ENCODE peak calls at places on chromosomes 4 and X, in eight cellular contexts. S is glutamatergic neuron; A is GM12891; H is amygdala; M is NCI-H1105 treated with DMSO at 0.1 percent for 48 hours; N is EH; U is PC-9; B is stimulated activated naive CD4-positive, alpha-beta T cell treated with Interleukin-2 at 50 U/mL for 16 hours. V is an unnamed sample.

GRCh38 chrX:148794350-148794749 is 293.9 kb downstream of the AFF2 start:
- DNase-seq in S (no peak), A (no peak), H (no peak), M (no peak), N (no peak), U (no peak), B (no peak), V (no peak)

GRCh38 chrX:124194209-124194608 is 138.3 kb upstream of the TEX13D start:
- DNase-seq in S (no peak), A (no peak), H (no peak), M (no peak), N (no peak), U (no peak), B (no peak), V (no peak)

GRCh38 chrX:20666316-20666715 is 399.6 kb upstream of the RPS6KA3 start:
- DNase-seq in S (no peak), A (no peak), H (no peak), M (no peak), N (no peak), U (no peak), B (no peak), V (no peak)

GRCh38 chr4:151908734-151909497 is 148.1 kb upstream of the GATB start:
- DNase-seq in S (no peak), A (no peak), H (no peak), M (no peak), N (no peak), U (no peak), B (no peak), V (no peak)

GRCh38 chr4:139783761-139784484 is 118.3 kb downstream of the MGST2 start:
- DNase-seq in S (peak; percentile 31), A (no peak), H (peak; percentile 50), M (no peak), N (no peak), U (no peak), B (no peak), V (no peak)

GRCh38 chrX:46236411-46236810 is 308.8 kb downstream of the ZNF674 start:
- DNase-seq in S (no peak), A (no peak), H (no peak), M (no peak), N (no peak), U (no peak), B (no peak), V (no peak)

GRCh38 chr4:101527186-101527585 is 179.9 kb upstream of the PPP3CA start:
- DNase-seq in S (no peak), A (peak; percentile 8), H (no peak), M (no peak), N (no peak), U (no peak), B (peak; percentile 73), V (no peak)

GRCh38 chr4:157128395-157128794 is 52.4 kb downstream of the GLRB start:
- DNase-seq in S (no peak), A (no peak), H (no peak), M (peak; percentile 71), N (peak; percentile 60), U (peak; percentile 43), B (no peak), V (no peak)

GRCh38 chr4:133559987-133560386 is 410.9 kb downstream of the PCDH10 start:
- DNase-seq in S (no peak), A (no peak), H (no peak), M (no peak), N (no peak), U (no peak), B (no peak), V (no peak)

GRCh38 chrX:153319295-153319694 is 2.3 kb downstream of the PNMA6F start:
- DNase-seq in S (no peak), A (no peak), H (no peak), M (no peak), N (no peak), U (no peak), B (no peak), V (no peak)

GRCh38 chr4:85028910-85029309 is 62.4 kb upstream of the WDFY3 start:
- DNase-seq in S (no peak), A (no peak), H (no peak), M (no peak), N (peak; percentile 46), U (no peak), B (no peak), V (no peak)

GRCh38 chr4:146478009-146478408 is 43.7 kb downstream of the SLC10A7 start:
- DNase-seq in S (peak; percentile 28), A (no peak), H (no peak), M (no peak), N (no peak), U (no peak), B (no peak), V (no peak)

GRCh38 chr4:121270384-121270783 is 106.3 kb upstream of the TNIP3 start:
- DNase-seq in S (no peak), A (no peak), H (no peak), M (no peak), N (no peak), U (no peak), B (no peak), V (no peak)

GRCh38 chr4:6229671-6230501 is 29.5 kb upstream of the JAKMIP1 start:
- DNase-seq in S (no peak), A (no peak), H (no peak), M (no peak), N (no peak), U (no peak), B (no peak), V (no peak)

GRCh38 chr4:4182835-4183568 is 43.7 kb downstream of the OTOP1 start:
- DNase-seq in S (peak; percentile 55), A (peak; percentile 15), H (no peak), M (peak; percentile 12), N (peak; percentile 4), U (no peak), B (no peak), V (peak; percentile 4)

GRCh38 chr4:152316969-152317368 is 218.9 kb downstream of the FBXW7 start:
- DNase-seq in S (no peak), A (no peak), H (no peak), M (peak; percentile 27), N (peak; percentile 58), U (no peak), B (no peak), V (no peak)

GRCh38 chrX:47311857-47312774 is 58.3 kb upstream of the ZNF157 start:
- DNase-seq in S (peak; percentile 24), A (peak; percentile 14), H (no peak), M (no peak), N (peak; percentile 65), U (peak; percentile 45), B (peak; percentile 34), V (no peak)

GRCh38 chr4:4402966-4403365 is 16.1 kb downstream of the NSG1 start:
- DNase-seq in S (no peak), A (no peak), H (no peak), M (no peak), N (peak; percentile 79), U (no peak), B (no peak), V (no peak)

GRCh38 chr4:42216569-42216968 is 64.1 kb upstream of the BEND4 start:
- DNase-seq in S (no peak), A (no peak), H (no peak), M (no peak), N (no peak), U (no peak), B (no peak), V (no peak)

GRCh38 chr4:20464381-20464780 is 212.7 kb downstream of the SLIT2 start:
- DNase-seq in S (no peak), A (no peak), H (no peak), M (no peak), N (peak; percentile 75), U (peak; percentile 1), B (no peak), V (no peak)

GRCh38 chr4:5962416-5962815 is 55.8 kb downstream of the C4orf50 start:
- DNase-seq in S (peak; percentile 71), A (no peak), H (no peak), M (no peak), N (no peak), U (no peak), B (no peak), V (no peak)

GRCh38 chr4:53281438-53281837 is 84.4 kb downstream of the SCFD2 start:
- DNase-seq in S (no peak), A (no peak), H (no peak), M (no peak), N (peak; percentile 29), U (no peak), B (no peak), V (no peak)

GRCh38 chr4:180054291-180054690 is 2188.9 kb upstream of the TENM3 start:
- DNase-seq in S (no peak), A (no peak), H (no peak), M (no peak), N (no peak), U (no peak), B (no peak), V (no peak)

GRCh38 chrX:85024044-85024443 is 20.4 kb downstream of the APOOL start:
- DNase-seq in S (no peak), A (no peak), H (no peak), M (no peak), N (peak; percentile 1), U (no peak), B (no peak), V (no peak)

GRCh38 chr4:128225148-128225547 is 62.5 kb downstream of the PGRMC2 start:
- DNase-seq in S (no peak), A (no peak), H (no peak), M (peak; percentile 9), N (peak; percentile 80), U (peak; percentile 18), B (no peak), V (no peak)

GRCh38 chr4:159190646-159191045 is 87.8 kb downstream of the RAPGEF2 start:
- DNase-seq in S (no peak), A (no peak), H (no peak), M (no peak), N (no peak), U (no peak), B (no peak), V (no peak)

GRCh38 chr4:169209388-169209883 is 61.3 kb downstream of the SH3RF1 start:
- DNase-seq in S (no peak), A (no peak), H (no peak), M (no peak), N (no peak), U (no peak), B (no peak), V (no peak)

GRCh38 chrX:10677490-10677889 is 57.1 kb upstream of the MID1 start:
- DNase-seq in S (peak; percentile 25), A (no peak), H (no peak), M (no peak), N (peak; percentile 10), U (no peak), B (no peak), V (no peak)

GRCh38 chrX:96540111-96540631 is 144.5 kb upstream of the DIAPH2 start:
- DNase-seq in S (no peak), A (no peak), H (no peak), M (no peak), N (no peak), U (no peak), B (no peak), V (no peak)